ENCODE peak calls at places on chromosome X, in four cellular contexts. F, J, V and E are unnamed samples.

GRCh38 chrX:106932492-106932923 is 12.3 kb downstream of the CLDN2 start:
- DNase-seq in J (no peak), F (no peak), V (peak), E (peak)

GRCh38 chrX:38519651-38520050 is 41.7 kb upstream of the TSPAN7 start:
- DNase-seq in J (no peak), V (no peak), F (no peak), E (no peak)

GRCh38 chrX:106457802-106458201 is 154.0 kb upstream of the RADX start:
- DNase-seq in F (no peak), J (no peak), V (no peak), E (no peak)

GRCh38 chrX:138858946-138859345 is 147.4 kb upstream of the FGF13 start:
- DNase-seq in J (no peak), V (peak), F (no peak), E (no peak)

GRCh38 chrX:108224727-108225455 is 133.3 kb downstream of the ATG4A start:
- DNase-seq in F (peak), V (peak), J (peak), E (no peak)

GRCh38 chrX:12245650-12246645 is 107.7 kb downstream of the FRMPD4 start:
- DNase-seq in V (peak), F (no peak), J (no peak), E (no peak)

GRCh38 chrX:12378263-12378662 is 240.0 kb downstream of the FRMPD4 start:
- DNase-seq in V (no peak), J (no peak), F (no peak), E (no peak)

GRCh38 chrX:72738396-72738795 is 24.3 kb upstream of the PHKA1 start:
- DNase-seq in F (no peak), V (no peak), J (no peak), E (no peak)

GRCh38 chrX:24426340-24426913 is 38.7 kb upstream of the PDK3 start:
- DNase-seq in F (no peak), V (no peak), J (peak), E (no peak)

GRCh38 chrX:24426921-24427746 is 38.0 kb upstream of the PDK3 start:
- DNase-seq in F (no peak), J (no peak), V (peak), E (no peak)

GRCh38 chrX:24428518-24428917 is 36.6 kb upstream of the PDK3 start:
- DNase-seq in F (no peak), J (no peak), V (no peak), E (no peak)

GRCh38 chrX:24425806-24426205 is 39.3 kb upstream of the PDK3 start:
- DNase-seq in F (no peak), J (no peak), V (no peak), E (no peak)

GRCh38 chrX:24427747-24428019 is 37.4 kb upstream of the PDK3 start:
- DNase-seq in J (no peak), V (no peak), F (no peak), E (no peak)
- H2AFZ ChIP-seq in J (peak), V (no peak), F (no peak), E (no peak)

GRCh38 chrX:101079736-101080135 is 1.1 kb downstream of the TMEM35A start:
- DNase-seq in J (peak), V (no peak), F (no peak), E (no peak)

GRCh38 chrX:101081257-101081656 is 2.6 kb downstream of the TMEM35A start:
- DNase-seq in V (peak), F (no peak), J (no peak), E (no peak)

GRCh38 chrX:101079223-101079622 is 544 bp downstream of the TMEM35A start:
- DNase-seq in J (peak), V (peak), F (no peak), E (no peak)

GRCh38 chrX:101078716-101079115 is at the start of gene TMEM35A:
- DNase-seq in J (peak), F (peak), V (peak), E (peak)

DNA sequence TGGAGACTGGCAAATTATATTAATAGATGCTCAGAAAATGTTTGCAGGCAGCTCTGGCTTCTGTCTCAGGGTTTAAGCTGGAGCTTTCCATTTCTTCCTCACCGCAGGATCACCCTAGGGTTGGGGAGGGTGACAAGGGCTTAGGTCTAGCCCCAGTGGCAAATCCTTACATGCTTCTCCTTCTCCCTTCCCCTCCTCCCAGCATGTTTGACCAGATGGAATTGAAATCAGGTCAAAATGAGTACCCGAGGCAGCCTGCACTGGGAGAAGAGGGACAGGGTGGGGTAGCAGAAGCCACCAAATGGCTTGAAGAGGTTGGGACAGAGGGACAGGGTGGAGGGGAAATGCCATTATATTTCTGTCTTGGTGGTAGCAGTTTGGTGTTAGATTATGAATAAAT is 1.6 kb downstream of the TMEM35A start:
- DNase-seq in F (no peak), J (no peak), V (no peak), E (no peak)
- H2AFZ ChIP-seq in F (no peak), J (no peak), V (no peak), E (no peak)

GRCh38 chrX:56788229-56788628 is 59.2 kb downstream of the NBDY start:
- DNase-seq in J (no peak), V (no peak), F (no peak), E (no peak)
- H2AFZ ChIP-seq in J (no peak), V (no peak), F (no peak), E (no peak)

GRCh38 chrX:71175531-71175930 is 30.9 kb downstream of the NLGN3 start:
- DNase-seq in V (no peak), F (no peak), J (no peak), E (no peak)

GRCh38 chrX:71173440-71173839 is 28.8 kb downstream of the NLGN3 start:
- DNase-seq in F (no peak), V (no peak), J (no peak), E (no peak)

GRCh38 chrX:71174795-71175194 is 30.2 kb downstream of the NLGN3 start:
- DNase-seq in V (no peak), J (no peak), F (no peak), E (no peak)

GRCh38 chrX:71178908-71179307 is 34.3 kb downstream of the NLGN3 start:
- DNase-seq in F (peak), V (peak), J (peak), E (peak)

GRCh38 chrX:71177327-71177726 is 32.7 kb downstream of the NLGN3 start:
- DNase-seq in J (no peak), F (no peak), V (no peak), E (no peak)
- H2AFZ ChIP-seq in J (no peak), F (no peak), V (no peak), E (no peak)

DNA sequence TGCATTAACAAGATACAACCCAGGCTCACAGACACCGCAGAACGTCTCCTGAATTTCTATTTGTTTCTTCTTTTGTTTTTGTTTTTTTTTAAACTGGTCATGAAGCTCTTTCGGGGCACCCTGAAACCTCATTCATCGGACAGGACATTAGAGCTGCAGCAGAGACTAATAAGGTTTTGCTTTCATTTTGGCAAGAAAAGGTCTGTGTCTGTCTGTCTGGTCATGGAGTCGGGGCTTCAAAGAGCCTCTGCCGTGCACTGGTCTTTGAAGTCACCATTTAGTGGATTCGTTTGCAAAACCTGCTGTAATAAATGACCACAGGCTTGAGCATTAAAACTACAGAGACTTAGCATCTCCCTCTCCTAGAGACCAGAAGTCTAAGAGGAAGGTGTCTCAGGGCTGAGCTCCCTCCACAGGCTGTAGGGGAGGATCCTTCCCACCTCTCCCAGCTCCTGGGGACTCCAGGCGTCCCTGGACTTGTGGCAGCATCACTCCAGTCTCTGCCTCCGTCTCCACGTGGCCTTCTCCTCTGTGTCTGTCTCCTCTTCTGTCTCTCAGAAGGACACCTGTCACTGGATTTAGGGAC is 247.5 kb downstream of the CRLF2 start:
- DNase-seq in J (no peak), F (no peak), V (no peak), E (no peak)
- H2AFZ ChIP-seq in J (peak), F (no peak), V (no peak), E (no peak)

GRCh38 chrX:150648296-150648940 is 44.8 kb upstream of the MTMR1 start:
- DNase-seq in V (no peak), J (no peak), F (no peak), E (no peak)

GRCh38 chrX:150643958-150644357 is 49.2 kb upstream of the MTMR1 start:
- DNase-seq in J (no peak), F (no peak), V (no peak), E (no peak)

GRCh38 chrX:150647331-150647730 is 45.9 kb upstream of the MTMR1 start:
- DNase-seq in J (no peak), F (no peak), V (no peak), E (no peak)

GRCh38 chrX:150649096-150649870 is 43.9 kb upstream of the MTMR1 start:
- DNase-seq in F (no peak), J (no peak), V (peak), E (peak)
- H2AFZ ChIP-seq in F (no peak), J (no peak), V (no peak), E (no peak)

GRCh38 chrX:122940199-122940598 is 243.9 kb upstream of the GRIA3 start:
- DNase-seq in J (no peak), F (no peak), V (no peak), E (no peak)

GRCh38 chrX:122943918-122944317 is 240.2 kb upstream of the GRIA3 start:
- DNase-seq in J (no peak), V (peak), F (no peak), E (no peak)

GRCh38 chrX:122941801-122942200 is 242.3 kb upstream of the GRIA3 start:
- DNase-seq in V (no peak), J (no peak), F (no peak), E (no peak)

GRCh38 chrX:122945328-122945727 is 238.8 kb upstream of the GRIA3 start:
- DNase-seq in F (no peak), V (peak), J (no peak), E (no peak)
- H2AFZ ChIP-seq in F (no peak), V (no peak), J (no peak), E (no peak)

DNA sequence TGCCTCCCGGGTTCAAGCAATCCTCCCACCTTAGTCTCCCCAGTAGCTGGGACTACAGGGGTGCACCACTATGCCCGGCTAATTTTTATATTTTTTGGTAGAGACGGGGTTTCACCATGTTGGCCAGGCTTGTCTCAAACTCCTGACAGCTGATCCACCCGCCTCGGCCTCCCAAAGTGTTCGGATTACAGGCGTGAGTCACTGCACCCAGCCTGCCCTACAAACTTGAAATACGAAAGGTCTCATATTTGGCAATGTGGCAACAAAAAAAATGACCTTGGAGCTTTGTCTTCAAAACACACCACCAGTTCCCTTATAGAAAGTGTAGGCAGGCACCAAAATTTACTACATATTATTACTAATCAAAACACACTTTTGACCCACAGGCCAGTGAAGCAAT is 22.9 kb upstream of the PTCHD1 start:
- DNase-seq in V (no peak), J (no peak), F (no peak), E (no peak)
- H2AFZ ChIP-seq in V (no peak), J (no peak), F (no peak), E (no peak)

DNA sequence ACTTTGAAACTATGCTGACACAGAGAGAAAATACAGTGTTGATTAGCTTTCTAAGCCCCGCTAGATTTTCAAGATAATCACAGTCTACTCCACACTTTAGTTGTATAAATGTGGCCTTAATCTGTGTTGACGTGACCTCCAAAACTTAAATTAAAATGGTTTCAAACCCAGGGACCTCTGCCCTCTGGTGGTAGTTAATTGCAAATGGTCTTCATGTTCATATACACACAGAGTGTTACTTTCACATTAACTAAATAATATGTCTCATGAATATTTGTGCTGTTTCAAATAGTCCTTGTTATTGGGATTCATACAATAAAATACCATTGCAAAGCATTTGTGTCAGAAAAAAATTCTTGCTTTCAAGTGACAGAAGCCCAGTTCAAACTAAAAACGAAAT is 64.3 kb downstream of the TASL start:
- DNase-seq in F (no peak), V (no peak), J (peak), E (no peak)
- H2AFZ ChIP-seq in F (no peak), V (no peak), J (no peak), E (no peak)

GRCh38 chrX:149505671-149506070 is 565 bp upstream of the IDS start:
- DNase-seq in V (no peak), J (no peak), F (no peak), E (no peak)

GRCh38 chrX:149508467-149508866 is 3.4 kb upstream of the IDS start:
- DNase-seq in F (no peak), J (no peak), V (no peak), E (no peak)

GRCh38 chrX:149504226-149504914 is 736 bp downstream of the IDS start:
- DNase-seq in J (peak), V (no peak), F (peak), E (no peak)

GRCh38 chrX:149506349-149506748 is 1.2 kb upstream of the IDS start:
- DNase-seq in J (no peak), F (no peak), V (no peak), E (no peak)

GRCh38 chrX:149504915-149505651 is at the start of gene IDS:
- DNase-seq in F (peak), J (peak), V (peak), E (peak)
- H2AFZ ChIP-seq in F (no peak), J (peak), V (peak), E (peak)